ENCODE peak calls at places on chromosomes 12 and 14, in seven cellular contexts. B is K562, G is HCT116, Q is SK-N-SH, R is stomach, C is breast epithelium, Z is sigmoid colon. K is an unnamed sample.

GRCh38 chr12:52423661-52424503 is 10.3 kb downstream of the KRT75 start:
- DNase-seq in B (no peak), G (no peak), Q (no peak), R (no peak), C (no peak), Z (peak; percentile 69), K (no peak)

GRCh38 chr14:57266060-57266459 is 2.6 kb downstream of the EXOC5 start:
- DNase-seq in B (no peak), G (no peak), Q (no peak), R (no peak), C (no peak), Z (no peak), K (no peak)

GRCh38 chr12:3772380-3772779 is 19.5 kb upstream of the CRACR2A start:
- DNase-seq in B (no peak), G (no peak), Q (no peak), R (no peak), C (no peak), Z (no peak), K (no peak)

GRCh38 chr14:68779761-68780323 is 13.0 kb downstream of the ZFP36L1 start:
- DNase-seq in B (no peak), G (peak; percentile 94), Q (no peak), R (peak; percentile 25), C (no peak), Z (peak; percentile 81), K (peak; percentile 72)

GRCh38 chr14:32896979-32897723 is 41.5 kb upstream of the NPAS3 start:
- DNase-seq in B (no peak), G (no peak), Q (no peak), R (no peak), C (no peak), Z (no peak), K (no peak)

GRCh38 chr12:51863921-51864700 is 15.6 kb upstream of the FIGNL2 start:
- DNase-seq in B (peak; percentile 39), G (no peak), Q (peak; percentile 77), R (no peak), C (no peak), Z (no peak), K (no peak)

GRCh38 chr12:114982760-114983159 is 298.8 kb upstream of the TBX3 start:
- DNase-seq in B (peak; percentile 33), G (no peak), Q (peak; percentile 21), R (no peak), C (no peak), Z (no peak), K (no peak)

GRCh38 chr12:122994781-122995502 is 14.5 kb downstream of the ARL6IP4 start:
- DNase-seq in B (no peak), G (no peak), Q (no peak), R (no peak), C (no peak), Z (no peak), K (no peak)

GRCh38 chr12:104573-105081 is 38.1 kb downstream of the IQSEC3 start:
- DNase-seq in B (no peak), G (no peak), Q (no peak), R (no peak), C (no peak), Z (peak; percentile 49), K (no peak)

GRCh38 chr14:79587875-79588274 is 623.4 kb downstream of the DIO2 start:
- DNase-seq in B (no peak), G (no peak), Q (no peak), R (no peak), C (no peak), Z (no peak), K (no peak)

GRCh38 chr14:89221109-89221508 is 195.9 kb downstream of the FOXN3 start:
- DNase-seq in B (no peak), G (no peak), Q (no peak), R (no peak), C (no peak), Z (no peak), K (no peak)

GRCh38 chr14:61183486-61183885 is 97.7 kb downstream of the TMEM30B start:
- DNase-seq in B (no peak), G (no peak), Q (no peak), R (no peak), C (no peak), Z (no peak), K (no peak)

GRCh38 chr14:61537567-61538463 is 157.5 kb upstream of the HIF1A start:
- DNase-seq in B (peak; percentile 10), G (peak; percentile 95), Q (no peak), R (peak; percentile 85), C (no peak), Z (no peak), K (no peak)

GRCh38 chr12:214005-214736 is at the start of gene SLC6A12:
- DNase-seq in B (no peak), G (no peak), Q (no peak), R (no peak), C (no peak), Z (no peak), K (no peak)

GRCh38 chr14:46788994-46789393 is 137.4 kb upstream of the RPL10L start:
- DNase-seq in B (no peak), G (no peak), Q (no peak), R (no peak), C (no peak), Z (no peak), K (no peak)

GRCh38 chr14:74913986-74914573 is 9.0 kb downstream of the RPS6KL1 start:
- DNase-seq in B (no peak), G (peak; percentile 12), Q (peak; percentile 77), R (peak; percentile 65), C (peak; percentile 67), Z (peak; percentile 90), K (no peak)

GRCh38 chr14:97218713-97219355 is 421.7 kb downstream of the VRK1 start:
- DNase-seq in B (no peak), G (no peak), Q (peak; percentile 19), R (no peak), C (no peak), Z (no peak), K (no peak)

GRCh38 chr12:6074979-6075585 is 49.4 kb downstream of the VWF start:
- DNase-seq in B (no peak), G (no peak), Q (no peak), R (peak; percentile 33), C (no peak), Z (no peak), K (no peak)
- H3K4me3 ChIP-seq in B (no peak overlapping the region), G (no peak overlapping the region), Q (no peak overlapping the region), R (peak overlapping the region; percentile 18), C (peak overlapping the region; percentile 22), Z (peak overlapping the region; percentile 19), K (peak overlapping the region; percentile 2)

GRCh38 chr12:27217590-27217989 is 26.5 kb upstream of the STK38L start:
- DNase-seq in B (no peak), G (no peak), Q (no peak), R (no peak), C (no peak), Z (no peak), K (no peak)

GRCh38 chr12:27220057-27220987 is 23.8 kb upstream of the STK38L start:
- DNase-seq in B (no peak), G (no peak), Q (no peak), R (no peak), C (no peak), Z (no peak), K (no peak)

GRCh38 chr12:27220988-27221345 is 23.1 kb upstream of the STK38L start:
- DNase-seq in B (no peak), G (no peak), Q (no peak), R (no peak), C (no peak), Z (no peak), K (no peak)

GRCh38 chr12:27219693-27220056 is 24.4 kb upstream of the STK38L start:
- DNase-seq in B (no peak), G (no peak), Q (no peak), R (no peak), C (no peak), Z (no peak), K (no peak)

DNA sequence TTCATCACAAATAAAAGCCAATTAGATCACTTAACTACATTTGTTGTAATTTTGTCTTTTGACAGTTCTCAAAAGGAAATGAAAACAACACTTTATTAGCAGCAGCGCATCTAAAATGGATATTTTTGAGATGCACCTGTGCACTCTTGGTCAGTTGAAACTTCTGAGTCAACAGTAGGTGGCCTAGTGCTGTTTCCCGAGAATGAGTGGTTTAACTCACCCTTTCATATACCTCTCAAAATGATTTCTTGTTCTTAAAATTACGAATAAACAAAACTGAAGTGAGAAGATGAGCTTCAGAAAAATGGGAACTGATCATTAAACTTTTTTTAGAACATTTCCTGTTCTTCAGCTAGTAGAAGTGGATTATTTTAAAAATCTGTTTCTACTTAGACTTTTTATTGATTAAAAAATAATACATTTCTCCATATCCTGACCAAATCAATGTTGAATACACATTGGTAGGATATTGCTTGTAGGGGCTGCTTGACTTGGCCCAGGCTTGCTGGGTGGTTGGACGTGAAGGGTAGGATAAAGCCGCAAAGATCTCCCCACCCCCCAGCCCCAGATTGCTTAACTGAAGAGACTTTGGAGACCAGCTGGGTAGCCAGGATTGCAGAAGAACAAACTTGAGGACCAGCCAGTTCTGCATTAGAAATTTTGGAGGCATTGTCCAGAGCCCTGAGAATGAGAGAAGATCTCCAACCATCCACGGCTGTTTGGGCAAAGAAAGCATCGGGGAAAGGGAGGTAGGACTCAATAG is 22.3 kb upstream of the STK38L start:
- DNase-seq in B (no peak), G (no peak), Q (no peak), R (no peak), C (no peak), Z (no peak), K (no peak)
- TF ChIP-seq POLR2AphosphoS5 in B (no peak), G (no peak), Q (no peak), R (no peak), C (no peak), Z (no peak), K (no peak)

GRCh38 chr14:104149278-104149595 is 10.8 kb downstream of the KIF26A start:
- DNase-seq in B (no peak), G (no peak), Q (no peak), R (no peak), C (no peak), Z (no peak), K (no peak)
- H3K4me3 ChIP-seq in B (no peak overlapping the region), G (no peak overlapping the region), Q (no peak overlapping the region), R (no peak overlapping the region), C (no peak overlapping the region), Z (no peak overlapping the region), K (no peak overlapping the region)

GRCh38 chr12:2615665-2616387 is 178.9 kb upstream of the FKBP4 start:
- DNase-seq in B (no peak), G (no peak), Q (no peak), R (no peak), C (no peak), Z (no peak), K (no peak)

GRCh38 chr12:2617365-2617764 is 177.4 kb upstream of the FKBP4 start:
- DNase-seq in B (no peak), G (no peak), Q (no peak), R (no peak), C (no peak), Z (no peak), K (no peak)

GRCh38 chr12:2616763-2617162 is 178.0 kb upstream of the FKBP4 start:
- DNase-seq in B (no peak), G (no peak), Q (no peak), R (no peak), C (no peak), Z (no peak), K (no peak)

GRCh38 chr12:2618291-2618995 is 176.3 kb upstream of the FKBP4 start:
- DNase-seq in B (no peak), G (no peak), Q (no peak), R (no peak), C (no peak), Z (no peak), K (no peak)

DNA sequence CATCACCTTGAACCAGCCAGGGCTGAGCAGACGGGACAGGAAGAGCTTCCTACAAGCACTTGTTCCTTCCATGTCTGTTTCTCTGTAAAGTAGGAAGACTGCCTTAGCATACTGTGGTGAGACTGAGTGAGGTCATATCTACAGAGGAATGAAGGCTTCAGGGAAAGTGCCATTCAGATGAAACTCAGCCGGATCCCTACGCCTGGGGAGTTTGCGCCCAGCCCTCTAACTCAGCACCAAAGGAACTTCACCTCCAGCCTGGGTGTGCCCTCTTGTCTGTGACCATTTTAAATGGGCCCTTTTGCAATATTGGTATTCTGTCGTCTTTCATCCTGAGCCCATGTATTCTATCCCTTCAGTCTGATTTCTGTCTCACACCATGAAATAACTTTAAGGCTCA is 175.6 kb upstream of the FKBP4 start:
- DNase-seq in B (no peak), G (no peak), Q (no peak), R (no peak), C (no peak), Z (no peak), K (no peak)
- TF ChIP-seq POLR2AphosphoS5 in B (no peak), G (no peak), Q (no peak), R (no peak), C (no peak), Z (no peak), K (no peak)